ENCODE peak calls at places on chromosome 21, in four cellular contexts. O is H1, T is K562, P is GM12878. L is an unnamed sample.

GRCh38 chr21:29196021-29196663 is 65.7 kb downstream of the MAP3K7CL start:
- DNase-seq in T (peak), O (peak), P (peak), L (peak)

GRCh38 chr21:43880111-43880985 is 15.3 kb downstream of the AGPAT3 start:
- DNase-seq in P (no peak), T (no peak), O (no peak), L (no peak)

GRCh38 chr21:42272984-42273600 is 42.1 kb downstream of the TFF3 start:
- DNase-seq in T (no peak), O (no peak), P (no peak), L (no peak)

GRCh38 chr21:26782754-26783153 is 62.5 kb downstream of the ADAMTS1 start:
- DNase-seq in P (no peak), O (no peak), T (no peak), L (no peak)

GRCh38 chr21:21734088-21734487 is 735.9 kb downstream of the NCAM2 start:
- DNase-seq in O (no peak), P (no peak), T (no peak), L (no peak)

GRCh38 chr21:39004776-39005605 is 178.3 kb downstream of the PSMG1 start:
- DNase-seq in O (no peak), T (no peak), P (no peak), L (no peak)

GRCh38 chr21:14685568-14685967 is 139.5 kb upstream of the SAMSN1 start:
- DNase-seq in O (no peak), T (no peak), P (peak), L (no peak)

GRCh38 chr21:43012596-43012995 is 38.2 kb downstream of the PKNOX1 start:
- DNase-seq in T (no peak), P (no peak), O (no peak), L (no peak)

GRCh38 chr21:39738566-39738965 is 6.4 kb upstream of the IGSF5 start:
- DNase-seq in O (no peak), P (no peak), T (no peak), L (no peak)

GRCh38 chr21:26140185-26140584 is 30.4 kb downstream of the APP start:
- DNase-seq in O (no peak), T (no peak), P (no peak), L (peak)

GRCh38 chr21:37435120-37435519 is 68.5 kb downstream of the DYRK1A start:
- DNase-seq in P (no peak), O (peak), T (peak), L (no peak)

GRCh38 chr21:39377444-39378050 is 28.7 kb upstream of the HMGN1 start:
- DNase-seq in P (no peak), O (no peak), T (peak), L (peak)

GRCh38 chr21:43020177-43020576 is 45.8 kb downstream of the PKNOX1 start:
- DNase-seq in T (no peak), O (no peak), P (no peak), L (no peak)

GRCh38 chr21:32958288-32958992 is 67.3 kb upstream of the OLIG2 start:
- DNase-seq in T (no peak), O (no peak), P (no peak), L (no peak)

GRCh38 chr21:43937898-43938309 is 72.9 kb downstream of the AGPAT3 start:
- DNase-seq in P (peak), O (no peak), T (no peak), L (no peak)

GRCh38 chr21:14259669-14260458 is 43.9 kb downstream of the RBM11 start:
- DNase-seq in T (peak), P (no peak), O (no peak), L (peak)

GRCh38 chr21:29719561-29719960 is 220.2 kb downstream of the GRIK1 start:
- DNase-seq in P (no peak), O (no peak), T (no peak), L (no peak)

GRCh38 chr21:32603131-32603530 is 9.0 kb downstream of the CFAP298 start:
- DNase-seq in T (no peak), P (no peak), O (no peak), L (no peak)

GRCh38 chr21:33412832-33413519 is 9.8 kb downstream of the IFNGR2 start:
- DNase-seq in T (no peak), O (no peak), P (no peak), L (peak)

GRCh38 chr21:39115659-39116235 is 67.5 kb downstream of the PSMG1 start:
- DNase-seq in O (no peak), P (no peak), T (peak), L (peak)

GRCh38 chr21:43025636-43026180 is 49.9 kb downstream of the CBS start:
- DNase-seq in O (no peak), T (no peak), P (no peak), L (peak)

GRCh38 chr21:44618504-44618903 is 6.6 kb downstream of the KRTAP10-8 start:
- DNase-seq in T (no peak), P (no peak), O (no peak), L (peak)

GRCh38 chr21:29360799-29361765 is 62.4 kb downstream of the BACH1 start:
- DNase-seq in P (no peak), T (no peak), O (no peak), L (no peak)

GRCh38 chr21:39934895-39935294 is 67.7 kb downstream of the PCP4 start:
- DNase-seq in T (no peak), O (no peak), P (no peak), L (no peak)

DNA sequence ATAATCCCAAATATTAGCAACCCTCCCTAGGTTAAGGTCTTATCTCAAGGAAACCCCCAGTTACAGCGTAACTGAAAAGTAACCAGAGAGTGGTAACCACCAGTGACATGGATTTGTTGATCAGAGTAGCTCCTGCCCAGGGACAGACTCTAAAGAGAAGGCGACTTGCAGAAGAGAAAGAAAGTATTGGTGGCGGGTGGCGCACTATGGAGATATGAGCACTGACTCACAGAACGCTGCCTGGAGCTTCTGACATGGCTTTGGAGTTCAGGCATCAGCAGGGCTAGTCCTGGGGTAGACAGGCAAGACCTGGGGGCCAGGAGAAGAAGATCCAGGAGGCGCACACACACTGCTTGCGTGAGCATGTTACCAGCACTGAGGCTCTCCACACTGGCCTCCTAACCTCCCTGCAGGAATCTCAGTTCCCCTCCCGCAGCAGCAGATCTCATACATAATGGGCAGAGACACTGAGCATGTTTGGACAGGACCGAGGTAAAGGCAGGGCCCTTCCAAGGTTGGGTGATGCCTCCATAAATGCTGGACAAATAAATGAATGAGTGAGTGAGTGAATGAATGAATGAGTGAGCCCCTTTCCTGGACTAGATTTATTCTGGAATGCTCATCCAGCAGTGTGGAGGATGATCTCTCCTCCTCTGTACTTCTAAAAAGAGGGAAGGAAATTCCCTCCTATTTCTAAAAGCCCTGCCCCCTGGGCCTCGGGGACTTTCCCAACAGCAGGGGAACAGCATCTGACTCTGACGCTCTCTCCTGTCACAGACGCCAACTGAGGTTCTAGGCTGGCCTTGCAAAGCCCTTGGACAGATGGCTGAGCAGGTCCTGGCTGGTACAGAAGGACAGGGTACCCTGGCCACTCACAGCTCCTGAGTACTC is 175.5 kb downstream of the CLIC6 start:
- DNase-seq in T (no peak), O (no peak), P (no peak), L (no peak)
- TF ChIP-seq BRCA1 in T (no peak), O (no peak), P (no peak), L (no peak)

GRCh38 chr21:46112731-46113215 is 14.9 kb downstream of the COL6A2 start:
- DNase-seq in T (no peak), P (no peak), O (no peak), L (no peak)

GRCh38 chr21:46111857-46112730 is 14.2 kb downstream of the COL6A2 start:
- DNase-seq in P (no peak), T (no peak), O (no peak), L (no peak)

GRCh38 chr21:46114963-46115362 is 17.1 kb downstream of the COL6A2 start:
- DNase-seq in T (no peak), P (no peak), O (no peak), L (no peak)

GRCh38 chr21:46115441-46116188 is 17.7 kb downstream of the COL6A2 start:
- DNase-seq in T (no peak), O (no peak), P (no peak), L (no peak)

DNA sequence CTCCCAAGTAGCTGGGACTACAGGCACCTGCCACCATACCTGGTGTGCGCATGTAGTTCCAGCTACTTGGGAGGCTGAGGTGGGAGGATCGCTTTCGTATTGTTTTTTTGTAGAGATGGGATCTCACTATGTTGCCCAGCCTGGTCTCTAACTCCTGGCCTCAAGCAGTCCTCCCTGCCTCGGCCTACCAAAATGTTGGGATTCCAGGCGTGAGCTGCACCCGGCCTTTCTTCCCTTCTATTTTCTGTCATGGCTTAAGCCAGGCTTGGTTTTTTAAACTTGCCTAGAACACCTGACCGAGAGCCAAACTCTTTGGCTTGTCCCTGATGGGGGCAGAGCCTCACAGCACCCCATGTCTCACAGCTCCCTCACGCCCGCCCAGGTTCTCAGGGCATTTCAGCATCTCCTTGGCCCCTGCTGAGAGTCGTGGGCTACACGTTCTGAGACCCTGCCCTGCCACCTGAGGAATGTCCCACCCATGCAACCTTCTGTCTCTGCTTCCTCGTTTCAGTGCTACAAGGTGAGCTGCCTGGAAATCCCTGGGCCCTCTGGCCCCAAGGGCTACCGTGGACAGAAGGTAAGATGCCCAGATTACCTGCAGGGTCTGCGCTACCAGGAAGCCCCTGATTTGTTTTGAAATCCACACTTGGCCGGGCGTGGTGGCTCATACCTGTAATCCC is 15.7 kb downstream of the COL6A2 start:
- DNase-seq in O (no peak), T (no peak), P (no peak), L (no peak)
- TF ChIP-seq BRCA1 in O (no peak), T (no peak), P (no peak), L (no peak)

DNA sequence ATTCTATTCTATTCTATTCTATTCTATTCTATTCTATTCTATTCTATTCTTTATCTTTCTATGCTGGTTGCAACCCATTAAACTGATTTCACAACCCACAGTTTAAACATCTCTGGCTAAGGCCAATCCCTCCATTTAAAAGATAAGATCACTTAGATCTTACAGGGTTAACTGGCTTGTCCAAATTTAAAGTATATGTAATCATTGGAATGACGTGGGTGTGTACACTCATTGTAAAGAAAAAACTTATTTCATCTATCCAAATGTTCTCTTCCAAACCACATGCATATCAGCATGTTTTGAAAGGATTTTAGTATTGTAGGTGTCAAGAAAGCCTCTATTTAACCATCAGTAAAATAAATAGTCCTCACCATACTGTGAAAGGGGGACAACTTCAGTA is 299.6 kb upstream of the RUNX1 start:
- DNase-seq in P (no peak), O (no peak), T (no peak), L (no peak)
- TF ChIP-seq BRCA1 in P (no peak), O (no peak), T (no peak), L (no peak)

GRCh38 chr21:15825699-15826098 is 95.9 kb downstream of the USP25 start:
- DNase-seq in T (no peak), O (no peak), P (no peak), L (no peak)

GRCh38 chr21:15831497-15831896 is 101.7 kb downstream of the USP25 start:
- DNase-seq in P (no peak), O (no peak), T (no peak), L (no peak)

GRCh38 chr21:15823486-15824150 is 93.8 kb downstream of the USP25 start:
- DNase-seq in T (no peak), O (no peak), P (no peak), L (no peak)

GRCh38 chr21:15826908-15827601 is 97.3 kb downstream of the USP25 start:
- DNase-seq in P (no peak), T (no peak), O (no peak), L (no peak)

DNA sequence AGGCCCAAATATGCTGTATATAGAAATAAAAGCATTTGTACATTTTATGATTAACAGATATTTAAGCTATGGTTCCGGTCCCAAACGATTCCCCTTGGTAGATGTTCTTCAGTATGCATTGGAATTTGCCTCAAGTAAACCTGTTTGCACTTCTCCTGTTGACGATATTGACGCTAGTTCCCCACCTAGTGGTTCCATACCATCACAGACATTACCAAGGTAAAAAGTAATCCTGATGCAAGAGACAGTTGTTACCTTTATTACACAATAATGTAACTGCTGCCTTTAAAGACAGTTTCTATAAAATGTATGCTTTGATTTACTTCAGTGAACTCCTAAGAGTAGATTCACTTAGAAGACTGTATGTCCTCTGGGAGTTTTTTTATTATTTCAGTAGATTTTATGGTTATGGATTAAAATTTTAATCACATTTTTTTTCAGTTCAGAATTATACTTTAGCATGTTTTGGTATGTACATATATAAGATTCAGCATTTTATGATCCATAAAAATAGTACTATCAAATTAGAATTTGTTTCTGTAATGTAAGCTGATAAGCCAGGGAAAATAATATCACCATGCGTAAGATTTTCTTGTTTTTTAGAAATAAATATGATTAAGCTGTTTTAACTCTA is 96.5 kb downstream of the USP25 start:
- DNase-seq in T (peak), P (peak), O (no peak), L (peak)
- TF ChIP-seq BRCA1 in T (no peak), P (no peak), O (no peak), L (no peak)

L was measured in HepG2.